ENCODE peak calls at places on chromosomes 2 and 18, in five cellular contexts. Y is A549, Z is K562, D is GM12878, A is HepG2. G is an unnamed sample.

GRCh38 chr18:13019301-13019700 is 28.1 kb downstream of the CEP192 start:
- DNase-seq in Z (no peak), Y (no peak), D (peak; percentile 17), A (no peak), G (no peak)

GRCh38 chr18:5600376-5601071 is 56.7 kb upstream of the EPB41L3 start:
- DNase-seq in D (no peak), A (peak; percentile 16), Z (no peak), Y (no peak), G (no peak)

GRCh38 chr2:215791481-215791937 is 221.8 kb downstream of the MREG start:
- DNase-seq in D (no peak), Y (no peak), Z (no peak), A (peak; percentile 81), G (no peak)

GRCh38 chr2:23019476-23019875 is 365.5 kb upstream of the KLHL29 start:
- DNase-seq in D (no peak), Z (no peak), A (no peak), Y (no peak), G (no peak)

GRCh38 chr2:85579266-85579935 is 2.0 kb downstream of the VAMP8 start:
- DNase-seq in D (no peak), Y (no peak), Z (peak; percentile 48), A (no peak), G (no peak)

GRCh38 chr2:33291278-33292013 is 185.0 kb upstream of the RASGRP3 start:
- DNase-seq in Z (no peak), Y (peak; percentile 90), D (no peak), A (peak; percentile 52), G (no peak)

GRCh38 chr2:240252191-240252871 is 111.9 kb upstream of the OTOS start:
- DNase-seq in A (no peak), Z (no peak), Y (no peak), D (no peak), G (no peak)

GRCh38 chr2:128374001-128374710 is 55.5 kb upstream of the HS6ST1 start:
- DNase-seq in Y (no peak), D (no peak), A (peak; percentile 32), Z (no peak), G (no peak)

GRCh38 chr2:222180619-222181018 is 118.2 kb downstream of the PAX3 start:
- DNase-seq in Z (no peak), A (no peak), Y (no peak), D (no peak), G (no peak)

GRCh38 chr18:79643049-79643765 is 36.4 kb upstream of the CTDP1 start:
- DNase-seq in A (no peak), Z (no peak), D (no peak), Y (no peak), G (no peak)

GRCh38 chr2:67145851-67146250 is 251.3 kb upstream of the ETAA1 start:
- DNase-seq in D (no peak), A (no peak), Z (no peak), Y (no peak), G (no peak)

GRCh38 chr18:23929362-23929940 is 85.1 kb upstream of the TTC39C start:
- DNase-seq in A (no peak), Y (no peak), Z (no peak), D (no peak), G (no peak)

GRCh38 chr2:204665244-204665643 is 120.0 kb downstream of the PARD3B start:
- DNase-seq in Z (no peak), Y (peak; percentile 67), D (no peak), A (peak; percentile 10), G (no peak)

GRCh38 chr18:41315134-41315533 is 639.9 kb upstream of the PIK3C3 start:
- DNase-seq in Y (no peak), Z (no peak), A (no peak), D (no peak), G (no peak)

GRCh38 chr18:23570912-23571504 is 15.3 kb downstream of the NPC1 start:
- DNase-seq in A (no peak), Z (no peak), Y (no peak), D (no peak), G (no peak)

GRCh38 chr18:62387257-62387656 is 62.1 kb downstream of the TNFRSF11A start:
- DNase-seq in D (no peak), A (no peak), Y (no peak), Z (no peak), G (no peak)

DNA sequence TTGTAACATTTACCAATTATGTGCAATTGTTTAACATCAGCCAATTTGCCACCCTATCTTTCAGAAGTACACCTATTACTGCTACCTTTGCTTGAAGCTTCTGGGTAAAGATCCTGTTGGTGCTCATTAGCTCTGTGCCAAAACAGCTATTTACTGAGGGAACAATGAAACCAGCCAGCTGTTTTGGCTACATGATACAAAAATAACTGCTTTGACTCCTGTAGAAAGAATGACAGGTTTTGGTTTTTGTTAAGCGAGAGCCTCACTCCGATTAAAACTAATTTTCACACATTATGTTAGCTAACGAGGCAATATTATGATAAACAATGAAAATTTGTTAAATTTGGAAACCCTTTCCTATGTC is 907.0 kb downstream of the EPHA4 start:
- DNase-seq in Z (no peak), D (no peak), Y (no peak), A (no peak), G (no peak)
- TF ChIP-seq HDAC2 in Z (no peak), D (no peak), Y (no peak), A (no peak), G (no peak)

DNA sequence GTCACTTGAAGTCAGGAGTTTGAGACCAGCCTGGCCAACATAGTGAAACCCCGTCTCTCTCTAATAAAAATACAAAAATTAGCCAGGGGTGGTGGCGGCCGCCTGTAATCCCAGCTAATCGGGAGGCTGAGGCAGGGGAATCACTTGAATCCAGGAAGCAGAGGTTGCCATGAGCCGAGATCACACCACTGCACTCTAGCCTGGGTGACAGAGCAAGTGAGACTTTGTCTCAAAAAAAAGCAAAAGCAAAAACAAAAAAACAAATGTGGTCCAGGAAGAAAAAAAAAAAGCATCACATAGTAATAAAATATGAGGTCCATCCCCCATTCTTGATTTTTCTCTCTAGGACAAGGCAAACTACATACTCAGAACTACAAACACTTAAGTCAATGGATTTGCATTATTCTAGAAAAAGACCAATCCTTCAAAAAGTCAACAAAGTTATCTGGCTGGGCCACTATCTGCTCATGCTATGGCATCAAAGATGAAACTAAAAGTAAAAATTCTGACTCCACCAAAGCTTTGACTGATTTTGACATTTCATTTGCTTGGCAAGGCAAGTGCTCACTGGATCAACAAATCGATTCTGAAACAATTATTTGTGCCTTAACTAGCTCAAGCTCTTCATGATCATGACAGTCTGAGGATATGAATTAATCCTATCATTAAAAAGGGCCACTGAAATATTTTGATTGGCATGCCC is 28.4 kb downstream of the MEX3C start:
- DNase-seq in Z (no peak), Y (no peak), A (no peak), D (no peak), G (no peak)
- TF ChIP-seq HDAC2 in Z (no peak), Y (no peak), A (no peak), D (no peak), G (no peak)

DNA sequence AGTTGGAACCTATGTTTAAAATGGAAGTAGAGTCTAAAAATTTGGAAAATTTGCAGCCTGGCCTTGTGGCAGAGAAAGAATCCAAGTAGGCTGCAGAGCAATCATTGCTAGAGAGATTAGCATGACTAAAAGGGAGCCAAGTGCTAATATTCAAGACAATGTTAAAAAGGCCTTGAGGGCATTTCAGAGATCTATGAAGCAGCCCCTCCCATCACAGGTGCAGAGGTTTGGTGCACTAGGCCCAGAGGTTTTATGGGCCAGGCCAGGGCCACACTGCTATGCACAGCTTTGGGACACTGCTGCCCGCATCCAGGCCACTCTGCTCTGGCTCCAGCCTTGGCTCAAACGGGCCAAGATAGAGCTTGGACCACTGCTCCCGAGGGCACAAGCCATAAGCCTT is 6.7 kb upstream of the IL1A start:
- DNase-seq in Y (no peak), Z (no peak), D (no peak), A (no peak), G (no peak)
- TF ChIP-seq HDAC2 in Y (no peak), Z (no peak), D (no peak), A (no peak), G (no peak)

DNA sequence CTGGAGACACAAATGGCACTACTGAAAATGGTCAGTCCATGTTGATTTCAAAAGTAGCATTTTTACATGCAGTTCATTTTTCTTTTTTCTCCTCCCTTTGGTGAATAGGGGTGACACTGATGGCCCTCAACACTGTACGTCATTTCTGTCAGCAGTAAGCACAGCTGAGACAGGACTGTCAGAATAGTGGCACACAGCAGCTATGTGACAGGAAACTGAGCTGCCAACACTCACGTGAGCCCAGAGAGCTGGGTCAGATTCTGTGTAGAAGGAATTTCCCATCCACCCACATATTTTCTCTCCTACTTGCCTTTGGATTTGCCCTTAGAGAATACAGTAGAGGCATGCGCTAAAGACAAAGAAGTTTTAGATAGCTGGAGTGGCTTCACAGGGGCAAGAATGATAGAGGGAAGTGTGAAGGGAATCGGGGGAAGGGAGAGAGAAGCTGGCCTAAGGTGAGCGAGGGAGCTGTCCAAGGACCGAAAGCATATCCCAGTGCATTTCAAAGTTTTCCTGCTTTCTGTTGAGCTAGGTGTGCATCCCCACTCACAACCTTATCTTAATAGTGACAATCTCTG is 476.6 kb downstream of the CNTNAP5 start:
- DNase-seq in A (no peak), Z (no peak), D (no peak), Y (no peak), G (no peak)
- TF ChIP-seq HDAC2 in A (no peak), Z (no peak), D (no peak), Y (no peak), G (no peak)

GRCh38 chr2:181454990-181455520 is 2.1 kb upstream of the ITGA4 start:
- DNase-seq in Y (no peak), Z (no peak), D (no peak), A (no peak), G (no peak)
- TF ChIP-seq HDAC2 in Y (no peak), Z (no peak), D (no peak), A (no peak), G (no peak)

GRCh38 chr2:11701831-11702301 is 31.9 kb upstream of the NTSR2 start:
- DNase-seq in Y (no peak), Z (no peak), A (no peak), D (peak; percentile 13), G (no peak)
- TF ChIP-seq HDAC2 in Y (no peak), Z (no peak), A (no peak), D (no peak), G (no peak)

DNA sequence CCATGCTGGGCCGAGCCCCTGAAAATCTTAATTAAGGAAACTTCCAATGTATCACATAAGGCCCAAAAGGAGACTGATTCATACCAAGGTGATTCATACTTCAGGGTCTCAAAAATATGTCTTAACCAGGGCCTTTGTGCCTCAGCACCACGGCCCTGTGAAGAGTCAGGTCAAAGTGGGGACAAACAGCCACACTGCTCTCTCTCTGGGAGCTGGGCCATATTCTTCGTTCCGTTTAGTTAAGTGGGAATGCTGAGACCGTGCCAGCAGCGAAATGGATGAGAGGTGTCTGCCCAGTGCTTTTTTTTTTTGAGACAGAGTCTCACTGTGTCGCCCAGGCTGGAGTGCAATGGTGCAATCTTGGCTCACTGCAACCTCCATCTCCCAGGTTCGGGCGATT is 9.3 kb upstream of the PTMA start:
- DNase-seq in Y (no peak), Z (no peak), A (no peak), D (no peak), G (no peak)
- TF ChIP-seq HDAC2 in Y (no peak), Z (no peak), A (no peak), D (no peak), G (no peak)

DNA sequence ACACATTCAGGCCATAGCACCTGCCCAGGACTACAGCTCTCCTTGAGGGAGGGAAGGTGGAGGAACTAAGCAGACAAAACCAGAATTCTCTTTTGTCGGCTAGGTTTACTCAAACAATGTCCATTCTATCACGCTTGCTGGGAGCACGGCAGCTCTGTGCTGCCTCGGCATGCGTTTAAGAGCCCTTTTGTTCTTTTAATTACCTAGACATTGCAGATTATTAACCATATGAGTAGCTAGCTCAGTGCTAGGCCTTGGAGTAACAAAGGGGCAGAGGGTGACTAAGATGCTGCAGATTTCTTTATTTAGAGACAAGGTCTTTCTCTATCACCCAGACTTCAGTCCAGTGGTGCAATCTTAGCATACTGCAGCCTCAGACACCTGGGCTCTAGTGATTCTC is 11.0 kb downstream of the MSGN1 start:
- DNase-seq in D (no peak), A (no peak), Z (no peak), Y (no peak), G (peak; percentile 62)
- TF ChIP-seq HDAC2 in D (no peak), A (no peak), Z (no peak), Y (no peak), G (peak; percentile 34)